ENCODE peak calls at places on chromosomes 5 and 9, in nine cellular contexts. E is AG08396; B is psoas muscle; A is stimulated activated CD8-positive, alpha-beta memory T cell treated with anti-CD3 and anti-CD28 coated beads, Interleukin-7, amount 100 ng/mL, for 1 hour; H is ELR; Z is activated naive CD4-positive, alpha-beta T cell; L is HEK293T; K is occipital lobe; O is OCI-LY7. I is an unnamed sample.

GRCh38 chr9:68505681-68506409 is 34.8 kb downstream of the TMEM252 start:
- DNase-seq in Z (no peak), B (no peak), O (peak; percentile 7), E (no peak), H (no peak), K (no peak), L (no peak), A (no peak), I (no peak)

GRCh38 chr5:27511061-27511460 is 472.7 kb upstream of the CDH9 start:
- DNase-seq in B (no peak), E (no peak), K (no peak), Z (no peak), L (peak; percentile 31), A (no peak), O (no peak), H (no peak), I (no peak)

GRCh38 chr5:168023190-168023589 is 268.3 kb upstream of the WWC1 start:
- DNase-seq in K (peak; percentile 54), E (no peak), O (no peak), Z (no peak), L (no peak), A (no peak), H (no peak), B (no peak), I (no peak)

GRCh38 chr9:138072897-138073296 is 195.3 kb downstream of the CACNA1B start:
- DNase-seq in Z (no peak), K (no peak), E (no peak), O (no peak), B (no peak), L (no peak), H (no peak), A (no peak), I (no peak)

GRCh38 chr5:64165160-64165499 is 513 bp upstream of the RNF180 start:
- DNase-seq in O (no peak), K (no peak), H (no peak), Z (no peak), B (no peak), L (no peak), E (no peak), A (no peak), I (no peak)

GRCh38 chr9:72313507-72313906 is 51.5 kb downstream of the ZFAND5 start:
- DNase-seq in B (no peak), H (no peak), O (no peak), K (no peak), L (no peak), A (no peak), Z (no peak), E (no peak), I (no peak)

GRCh38 chr9:76585487-76586459 is 126.8 kb downstream of the GCNT1 start:
- DNase-seq in O (no peak), B (no peak), E (no peak), A (no peak), H (no peak), K (no peak), L (no peak), Z (no peak), I (no peak)

GRCh38 chr5:107254214-107254901 is 416.4 kb downstream of the EFNA5 start:
- DNase-seq in H (no peak), B (no peak), L (no peak), Z (no peak), E (no peak), A (no peak), K (no peak), O (no peak), I (no peak)

GRCh38 chr5:87877495-87877894 is 391.1 kb downstream of the TMEM161B start:
- DNase-seq in Z (no peak), O (no peak), E (no peak), K (no peak), B (no peak), A (no peak), H (no peak), L (no peak), I (no peak)

GRCh38 chr9:121622842-121623203 is 28.6 kb upstream of the DAB2IP start:
- DNase-seq in H (no peak), A (no peak), O (no peak), L (no peak), Z (no peak), B (no peak), E (no peak), K (no peak), I (no peak)

GRCh38 chr5:6634327-6634713 is 1.1 kb downstream of the SRD5A1 start:
- DNase-seq in A (no peak), O (peak; percentile 49), B (no peak), E (peak; percentile 32), Z (no peak), L (peak; percentile 17), H (peak; percentile 32), K (no peak), I (no peak)

GRCh38 chr9:22201256-22201655 is 192.2 kb upstream of the CDKN2B start:
- DNase-seq in K (no peak), B (no peak), O (no peak), E (no peak), H (peak; percentile 45), A (no peak), Z (no peak), L (no peak), I (no peak)

GRCh38 chr5:80068775-80069174 is 33.6 kb downstream of the THBS4 start:
- DNase-seq in L (no peak), A (no peak), Z (no peak), H (no peak), O (no peak), E (no peak), B (no peak), K (no peak), I (no peak)

GRCh38 chr9:136096505-136097001 is 1.5 kb upstream of the NACC2 start:
- DNase-seq in A (no peak), K (no peak), H (no peak), Z (no peak), E (no peak), L (no peak), B (no peak), O (no peak), I (no peak)

GRCh38 chr5:164597293-164597900 is 1092.0 kb downstream of the MAT2B start:
- DNase-seq in Z (no peak), H (peak; percentile 10), A (no peak), L (peak; percentile 35), K (no peak), E (no peak), O (peak; percentile 14), B (no peak), I (no peak)

GRCh38 chr5:142680605-142681259 is 5.2 kb downstream of the FGF1 start:
- DNase-seq in L (no peak), B (no peak), H (peak; percentile 79), K (no peak), A (no peak), E (peak; percentile 43), O (no peak), Z (no peak), I (peak; percentile 19)

GRCh38 chr5:10860645-10861455 is 99.8 kb upstream of the DAP start:
- DNase-seq in K (no peak), O (no peak), Z (no peak), E (peak; percentile 34), L (no peak), H (peak; percentile 84), A (no peak), B (no peak), I (peak; percentile 47)

GRCh38 chr5:36741138-36741537 is 134.7 kb downstream of the SLC1A3 start:
- DNase-seq in B (no peak), E (no peak), Z (no peak), A (no peak), K (no peak), H (no peak), L (no peak), O (no peak), I (no peak)

GRCh38 chr5:83562817-83563557 is 91.4 kb downstream of the VCAN start:
- DNase-seq in E (no peak), A (no peak), L (no peak), O (no peak), Z (no peak), H (no peak), K (no peak), B (no peak), I (no peak)

GRCh38 chr5:171484460-171484899 is 65.0 kb downstream of the FGF18 start:
- DNase-seq in E (peak; percentile 63), O (peak; percentile 29), K (no peak), Z (peak; percentile 23), H (peak; percentile 52), A (no peak), B (no peak), L (peak; percentile 73), I (no peak)

GRCh38 chr9:103999375-104000062 is 94.6 kb upstream of the SMC2 start:
- DNase-seq in K (no peak), H (no peak), Z (no peak), A (no peak), O (no peak), B (peak; percentile 31), L (no peak), E (no peak), I (no peak)

GRCh38 chr5:157563373-157564148 is 12.0 kb downstream of the ADAM19 start:
- DNase-seq in E (peak; percentile 76), K (peak; percentile 67), L (no peak), Z (no peak), A (no peak), B (peak; percentile 56), H (peak; percentile 86), O (no peak), I (peak; percentile 86)

GRCh38 chr9:89426389-89426961 is 71.4 kb downstream of the SEMA4D start:
- DNase-seq in E (no peak), O (peak; percentile 70), H (no peak), Z (no peak), B (peak; percentile 21), L (no peak), A (no peak), K (no peak), I (no peak)

GRCh38 chr5:94009161-94009560 is 267.8 kb upstream of the POU5F2 start:
- DNase-seq in H (no peak), K (no peak), A (no peak), E (no peak), B (no peak), O (no peak), L (no peak), Z (no peak), I (no peak)

GRCh38 chr9:129681924-129682323 is 16.5 kb downstream of the PRRX2 start:
- DNase-seq in H (no peak), E (no peak), L (no peak), A (no peak), K (no peak), O (no peak), Z (no peak), B (no peak), I (no peak)

GRCh38 chr5:1317921-1318565 is 23.2 kb upstream of the TERT start:
- DNase-seq in B (no peak), L (no peak), E (no peak), O (no peak), Z (no peak), H (no peak), A (no peak), K (no peak), I (no peak)

GRCh38 chr9:2228132-2228531 is 213.0 kb downstream of the SMARCA2 start:
- DNase-seq in O (peak; percentile 73), Z (no peak), A (no peak), K (no peak), B (peak; percentile 54), E (no peak), L (no peak), H (peak; percentile 28), I (no peak)

GRCh38 chr9:105119166-105119565 is 125.3 kb upstream of the SLC44A1 start:
- DNase-seq in K (peak; percentile 15), A (no peak), L (no peak), H (no peak), E (no peak), Z (no peak), O (no peak), B (no peak), I (no peak)

GRCh38 chr9:89899476-89900047 is 294.8 kb downstream of the GADD45G start:
- DNase-seq in Z (no peak), H (no peak), L (no peak), K (no peak), O (no peak), A (no peak), B (no peak), E (no peak), I (no peak)

GRCh38 chr9:13481274-13481673 is 201.8 kb upstream of the MPDZ start:
- DNase-seq in H (no peak), K (no peak), E (no peak), O (no peak), B (no peak), L (no peak), Z (no peak), A (no peak), I (no peak)

I was measured in HFFc6.